ENCODE peak calls at places on chromosome 17, in nine cellular contexts. C is IMR-90; W is stromal cell of bone marrow; E is NCI-H2081; K is T-helper 17 cell; V is choroid plexus epithelial cell; N is activated T-helper 1 cell treated with anti-CD3 and anti-CD28 coated beads, Interleukin-12 subunit alpha, Interleukin-12 subunit beta, Interleukin-2, Interleukin-4 antibody, amounts not matched to agents 30 ng/mL and 10 ng/mL and 1 ng/mL, durations not matched to agents 14 hours and 24 hours and 36 hours; A is cardiac fibroblast; S is AG08396. Y is an unnamed sample.

GRCh38 chr17:33233855-33234228 is 59.3 kb downstream of the ASIC2 start:
- DNase-seq in C (no peak), N (no peak), A (no peak), V (no peak), W (no peak), K (peak), S (peak), E (no peak), Y (no peak)

GRCh38 chr17:79788989-79789942 is 7.6 kb downstream of the CBX8 start:
- DNase-seq in S (no peak), E (no peak), K (no peak), W (no peak), C (no peak), V (no peak), A (no peak), N (no peak), Y (no peak)

GRCh38 chr17:34382586-34383224 is 19.7 kb upstream of the CCL1 start:
- DNase-seq in N (no peak), A (peak), K (no peak), E (no peak), S (no peak), V (no peak), C (no peak), W (no peak), Y (no peak)

GRCh38 chr17:37284198-37284597 is 91.6 kb upstream of the C17orf78 start:
- DNase-seq in W (no peak), E (no peak), V (no peak), C (no peak), K (no peak), N (no peak), S (no peak), A (no peak), Y (no peak)

GRCh38 chr17:81652901-81653771 is 3.2 kb downstream of the PDE6G start:
- DNase-seq in N (no peak), S (no peak), W (no peak), K (no peak), E (no peak), A (no peak), V (no peak), C (no peak), Y (no peak)

GRCh38 chr17:80770881-80771611 is 220.6 kb upstream of the CHMP6 start:
- DNase-seq in C (no peak), V (no peak), K (no peak), W (no peak), A (no peak), E (no peak), N (no peak), S (no peak), Y (no peak)

GRCh38 chr17:82047914-82048570 is 3.6 kb downstream of the RFNG start:
- DNase-seq in E (no peak), C (no peak), S (no peak), W (no peak), K (no peak), A (no peak), N (no peak), V (no peak), Y (no peak)

GRCh38 chr17:2955931-2956582 is 107.3 kb downstream of the OR1D5 start:
- DNase-seq in N (no peak), W (no peak), K (no peak), E (no peak), C (no peak), V (no peak), A (no peak), S (no peak), Y (no peak)

GRCh38 chr17:71828182-71828596 is 292.6 kb upstream of the SOX9 start:
- DNase-seq in C (peak), E (peak), V (peak), K (no peak), A (no peak), W (peak), S (no peak), N (no peak), Y (peak)

GRCh38 chr17:37488607-37489196 is 989 bp upstream of the DUSP14 start:
- DNase-seq in C (peak), E (peak), A (peak), N (peak), S (peak), W (peak), V (peak), K (peak), Y (peak)

GRCh38 chr17:8611135-8611534 is 19.4 kb downstream of the MYH10 start:
- DNase-seq in W (no peak), S (no peak), A (peak), E (no peak), N (no peak), C (no peak), K (no peak), V (no peak), Y (peak)

GRCh38 chr17:46950615-46950996 is 27.6 kb downstream of the GOSR2 start:
- DNase-seq in K (no peak), W (no peak), V (no peak), A (no peak), E (no peak), S (no peak), C (no peak), N (no peak), Y (no peak)

GRCh38 chr17:28997811-28998210 is 8.0 kb downstream of the SEZ6 start:
- DNase-seq in S (no peak), V (no peak), W (no peak), E (peak), K (no peak), C (no peak), A (no peak), N (no peak), Y (no peak)

GRCh38 chr17:47692895-47693666 is 880 bp upstream of the TBKBP1 start:
- DNase-seq in E (no peak), V (no peak), K (no peak), W (no peak), S (peak), C (no peak), A (no peak), N (no peak), Y (no peak)

GRCh38 chr17:79340286-79340685 is 265.7 kb downstream of the ENGASE start:
- DNase-seq in C (no peak), W (no peak), S (no peak), N (no peak), V (no peak), E (no peak), A (no peak), K (no peak), Y (no peak)

GRCh38 chr17:55265434-55266021 is 768 bp downstream of the HLF start:
- DNase-seq in S (no peak), W (no peak), E (no peak), K (peak), N (no peak), A (no peak), V (no peak), C (no peak), Y (no peak)

GRCh38 chr17:78224226-78225087 is 7.0 kb upstream of the TMEM235 start:
- DNase-seq in V (no peak), C (no peak), S (no peak), K (no peak), N (no peak), W (no peak), E (no peak), A (no peak), Y (no peak)

GRCh38 chr17:35981908-35982330 is 622 bp upstream of the CCL16 start:
- DNase-seq in C (no peak), V (no peak), E (no peak), W (no peak), A (no peak), K (no peak), N (no peak), S (no peak), Y (no peak)

GRCh38 chr17:17866425-17866824 is 29.6 kb upstream of the SREBF1 start:
- DNase-seq in K (no peak), N (no peak), S (no peak), A (no peak), E (no peak), C (no peak), W (no peak), V (no peak), Y (no peak)

GRCh38 chr17:61475726-61476125 is 23.5 kb downstream of the TBX4 start:
- DNase-seq in K (no peak), V (peak), N (no peak), E (no peak), A (peak), W (no peak), C (peak), S (peak), Y (no peak)

GRCh38 chr17:48486557-48486956 is 44.3 kb downstream of the HOXB1 start:
- DNase-seq in S (peak), N (no peak), E (no peak), W (peak), A (peak), C (peak), V (peak), K (no peak), Y (peak)

GRCh38 chr17:63447688-63448005 is 1.5 kb upstream of the CYB561 start:
- DNase-seq in K (no peak), E (peak), V (no peak), C (no peak), A (no peak), W (no peak), S (no peak), N (no peak), Y (no peak)

GRCh38 chr17:43701318-43701743 is 39.6 kb upstream of the MEOX1 start:
- DNase-seq in A (peak), W (peak), E (no peak), S (peak), V (peak), K (no peak), C (peak), N (no peak), Y (no peak)

GRCh38 chr17:6994666-6995246 is 1.1 kb upstream of the ALOX12 start:
- DNase-seq in V (no peak), E (no peak), A (no peak), C (peak), N (no peak), K (no peak), W (no peak), S (peak), Y (no peak)

GRCh38 chr17:7889166-7889584 is 586 bp downstream of the CHD3 start:
- DNase-seq in K (peak), E (peak), C (peak), S (peak), W (peak), V (peak), N (no peak), A (peak), Y (peak)

GRCh38 chr17:21127508-21128077 is 829 bp downstream of the DHRS7B start:
- DNase-seq in A (peak), K (no peak), W (no peak), N (no peak), S (no peak), E (no peak), V (peak), C (peak), Y (no peak)

GRCh38 chr17:19724501-19725420 is 8.4 kb upstream of the SLC47A2 start:
- DNase-seq in A (no peak), W (no peak), V (no peak), N (no peak), K (no peak), C (no peak), S (no peak), E (no peak), Y (no peak)

GRCh38 chr17:7045492-7046126 is 1.7 kb upstream of the SLC16A11 start:
- DNase-seq in E (peak), K (no peak), A (peak), S (peak), C (peak), N (no peak), W (peak), V (peak), Y (no peak)

GRCh38 chr17:76081295-76082210 is 2.6 kb downstream of the ZACN start:
- DNase-seq in C (no peak), W (no peak), A (no peak), K (no peak), V (no peak), N (no peak), E (no peak), S (no peak), Y (no peak)

GRCh38 chr17:20300399-20301037 is 166.8 kb downstream of the LGALS9B start:
- DNase-seq in S (peak), V (peak), K (no peak), W (peak), N (no peak), E (peak), A (peak), C (peak), Y (peak)

GRCh38 chr17:81537856-81538555 is 9.8 kb downstream of the FSCN2 start:
- DNase-seq in V (no peak), C (no peak), S (no peak), K (no peak), W (no peak), E (peak), A (no peak), N (no peak), Y (no peak)

GRCh38 chr17:49434821-49435581 is 20.3 kb upstream of the PHB1 start:
- DNase-seq in E (peak), V (peak), S (peak), W (no peak), N (peak), A (peak), K (peak), C (peak), Y (no peak)

GRCh38 chr17:64779344-64780095 is 117.4 kb upstream of the SMURF2 start:
- DNase-seq in N (no peak), E (no peak), K (no peak), A (no peak), C (no peak), W (no peak), S (no peak), V (no peak), Y (no peak)

GRCh38 chr17:76262732-76263344 is 2.3 kb upstream of the UBALD2 start:
- DNase-seq in N (no peak), A (no peak), E (peak), K (no peak), W (no peak), V (no peak), C (no peak), S (no peak), Y (no peak)

GRCh38 chr17:80244871-80245509 is 15.7 kb upstream of the RNF213 start:
- DNase-seq in A (no peak), V (no peak), E (no peak), K (no peak), S (no peak), C (no peak), N (no peak), W (no peak), Y (no peak)

GRCh38 chr17:19762515-19762961 is 14.4 kb upstream of the ALDH3A1 start:
- DNase-seq in E (peak), W (peak), K (no peak), N (peak), C (peak), A (peak), S (peak), V (peak), Y (peak)

GRCh38 chr17:78921437-78921971 is 3.7 kb downstream of the TIMP2 start:
- DNase-seq in K (no peak), A (no peak), N (no peak), V (no peak), E (no peak), S (no peak), C (no peak), W (no peak), Y (no peak)

GRCh38 chr17:77846531-77847085 is 111.9 kb upstream of the TNRC6C start:
- DNase-seq in E (peak), K (peak), C (no peak), N (no peak), V (no peak), A (no peak), S (no peak), W (no peak), Y (no peak)

GRCh38 chr17:37643829-37644228 is 583 bp upstream of the DDX52 start:
- DNase-seq in K (no peak), S (no peak), C (no peak), A (no peak), V (no peak), N (no peak), E (no peak), W (no peak), Y (no peak)